ENCODE peak calls at places on chromosomes 11 and 22, in five cellular contexts. B, J, O, A and Z are unnamed samples.
A peak's percentile ranks its signal among the peaks of the same experiment; 100 is the strongest.

GRCh38 chr11:117818036-117818858 is 6.3 kb downstream of the FXYD2 start:
- DNase-seq in B (no peak), J (no peak), O (no peak), A (no peak), Z (no peak)

GRCh38 chr22:49234459-49234858 is 593.2 kb downstream of the BRD1 start:
- DNase-seq in B (no peak), J (no peak), O (no peak), A (no peak), Z (no peak)

GRCh38 chr11:1153105-1153950 is 4.4 kb upstream of the MUC5AC start:
- DNase-seq in B (no peak), J (no peak), O (no peak), A (no peak), Z (no peak)

GRCh38 chr11:46898396-46899095 is 19.8 kb downstream of the LRP4 start:
- DNase-seq in B (no peak), J (no peak), O (no peak), A (no peak), Z (no peak)

GRCh38 chr11:76728778-76729177 is 54.4 kb upstream of the TSKU start:
- DNase-seq in B (no peak), J (no peak), O (no peak), A (no peak), Z (no peak)

GRCh38 chr11:77080643-77081210 is 14.0 kb downstream of the CAPN5 start:
- DNase-seq in B (no peak), J (no peak), O (peak; percentile 23), A (peak; percentile 39), Z (no peak)

GRCh38 chr22:26835929-26836528 is 178.6 kb downstream of the MIAT start:
- DNase-seq in B (peak; percentile 38), J (peak; percentile 51), O (peak; percentile 23), A (peak; percentile 14), Z (peak; percentile 20)

GRCh38 chr11:33930317-33931021 is 38.6 kb upstream of the LMO2 start:
- DNase-seq in B (peak; percentile 96), J (no peak), O (peak; percentile 81), A (peak; percentile 25), Z (peak; percentile 59)

GRCh38 chr11:106959800-106960199 is 58.5 kb downstream of the GUCY1A2 start:
- DNase-seq in B (no peak), J (no peak), O (peak; percentile 76), A (no peak), Z (peak; percentile 39)

GRCh38 chr22:49628351-49629023 is 199.2 kb downstream of the BRD1 start:
- DNase-seq in B (no peak), J (no peak), O (no peak), A (no peak), Z (no peak)

GRCh38 chr22:41870786-41871185 is 37.9 kb downstream of the SREBF2 start:
- DNase-seq in B (no peak), J (no peak), O (no peak), A (no peak), Z (no peak)

GRCh38 chr11:119566299-119566698 is 143.3 kb upstream of the THY1 start:
- DNase-seq in B (no peak), J (peak; percentile 93), O (no peak), A (no peak), Z (no peak)

GRCh38 chr11:110513521-110514450 is 84.0 kb downstream of the FDX1 start:
- DNase-seq in B (no peak), J (no peak), O (peak; percentile 70), A (no peak), Z (no peak)

GRCh38 chr11:84722583-84723108 is 904.5 kb downstream of the DLG2 start:
- DNase-seq in B (no peak), J (no peak), O (no peak), A (no peak), Z (no peak)

GRCh38 chr11:129314381-129314780 is 61.3 kb upstream of the BARX2 start:
- DNase-seq in B (peak; percentile 64), J (no peak), O (no peak), A (no peak), Z (no peak)

GRCh38 chr11:122724520-122724919 is 69.0 kb downstream of the UBASH3B start:
- DNase-seq in B (no peak), J (no peak), O (peak; percentile 69), A (peak; percentile 82), Z (no peak)

GRCh38 chr11:12090061-12090572 is 20.3 kb upstream of the MICAL2 start:
- DNase-seq in B (peak; percentile 42), J (peak; percentile 79), O (peak; percentile 76), A (peak; percentile 63), Z (no peak)

GRCh38 chr22:49751318-49751967 is 76.2 kb downstream of the BRD1 start:
- DNase-seq in B (no peak), J (no peak), O (no peak), A (no peak), Z (no peak)

GRCh38 chr22:20456064-20456721 is 18.6 kb upstream of the SCARF2 start:
- DNase-seq in B (peak; percentile 64), J (peak; percentile 63), O (peak; percentile 87), A (peak; percentile 79), Z (peak; percentile 58)

GRCh38 chr22:44341431-44342346 is 28.9 kb upstream of the SHISAL1 start:
- DNase-seq in B (no peak), J (no peak), O (peak; percentile 44), A (no peak), Z (no peak)

GRCh38 chr11:64990222-64990918 is 6.4 kb downstream of the BATF2 start:
- DNase-seq in B (peak; percentile 24), J (no peak), O (no peak), A (no peak), Z (no peak)

GRCh38 chr11:747176-748006 is at the start of gene TALDO1:
- DNase-seq in B (peak; percentile 83), J (peak; percentile 88), O (peak; percentile 76), A (peak; percentile 82), Z (peak; percentile 57)

GRCh38 chr11:71425851-71426250 is 22.3 kb downstream of the DHCR7 start:
- DNase-seq in B (no peak), J (no peak), O (no peak), A (no peak), Z (no peak)